ENCODE peak calls at places on chromosomes 3 and 15, in eight cellular contexts. X is A549, K is IMR-90, R is thyroid gland, M is adrenal gland, D is breast epithelium, A is esophagus muscularis mucosa, S is transverse colon. Y is an unnamed sample. For H3K9me3, the result is how much of the 10 kb centered on the place peaks cover.

GRCh38 chr3:157436583-157437300 is at the start of gene PTX3:
- DNase-seq in X (peak), K (peak), R (peak), M (peak), D (no peak), A (no peak), S (no peak), Y (peak)

GRCh38 chr3:70245746-70246525 is 66.5 kb downstream of the MDFIC2 start:
- DNase-seq in X (no peak), K (no peak), R (no peak), M (no peak), D (no peak), A (no peak), S (no peak), Y (no peak)

GRCh38 chr15:81945014-81945615 is 100.7 kb downstream of the MEX3B start:
- DNase-seq in X (no peak), K (no peak), R (no peak), M (no peak), D (no peak), A (no peak), S (no peak), Y (no peak)

GRCh38 chr3:157136647-157137387 is 23.1 kb downstream of the CCNL1 start:
- DNase-seq in X (no peak), K (peak), R (peak), M (peak), D (no peak), A (no peak), S (peak), Y (no peak)

GRCh38 chr15:60364306-60364924 is 33.4 kb downstream of the ANXA2 start:
- DNase-seq in X (peak), K (no peak), R (no peak), M (no peak), D (no peak), A (no peak), S (no peak), Y (no peak)

GRCh38 chr15:89317188-89317720 is 17.4 kb downstream of the POLG start:
- DNase-seq in X (no peak), K (no peak), R (no peak), M (no peak), D (no peak), A (no peak), S (no peak), Y (no peak)

GRCh38 chr15:67048281-67049279 is 16.8 kb upstream of the SMAD3 start:
- DNase-seq in X (peak), K (peak), R (peak), M (peak), D (no peak), A (no peak), S (peak), Y (no peak)

GRCh38 chr3:70352215-70352614 is 39.8 kb upstream of the MDFIC2 start:
- DNase-seq in X (no peak), K (no peak), R (no peak), M (no peak), D (no peak), A (no peak), S (no peak), Y (no peak)

GRCh38 chr3:49005298-49005680 is 1.9 kb upstream of the WDR6 start:
- DNase-seq in X (no peak), K (no peak), R (peak), M (no peak), D (no peak), A (no peak), S (no peak), Y (no peak)

GRCh38 chr3:172239218-172239738 is 199.9 kb downstream of the FNDC3B start:
- DNase-seq in X (no peak), K (no peak), R (no peak), M (no peak), D (no peak), A (no peak), S (no peak), Y (no peak)

GRCh38 chr3:152470893-152471292 is 202.2 kb downstream of the MBNL1 start:
- DNase-seq in X (no peak), K (no peak), R (no peak), M (no peak), D (no peak), A (no peak), S (no peak), Y (no peak)

GRCh38 chr3:126664591-126665214 is 9.8 kb upstream of the TXNRD3 start:
- DNase-seq in X (peak), K (peak), R (no peak), M (no peak), D (no peak), A (peak), S (no peak), Y (no peak)

GRCh38 chr3:15319127-15319526 is 13.3 kb downstream of the SH3BP5 start:
- DNase-seq in X (no peak), K (no peak), R (no peak), M (no peak), D (no peak), A (no peak), S (no peak), Y (no peak)

GRCh38 chr3:156416846-156417581 is 137.9 kb downstream of the SSR3 start:
- DNase-seq in X (no peak), K (no peak), R (no peak), M (no peak), D (no peak), A (no peak), S (no peak), Y (no peak)

GRCh38 chr3:60935709-60936108 is 315.5 kb downstream of the FHIT start:
- DNase-seq in X (no peak), K (peak), R (no peak), M (no peak), D (no peak), A (no peak), S (no peak), Y (no peak)

GRCh38 chr3:101387351-101387750 is 67.0 kb upstream of the IMPG2 start:
- DNase-seq in X (no peak), K (no peak), R (no peak), M (no peak), D (no peak), A (no peak), S (no peak), Y (no peak)

GRCh38 chr3:102037209-102037608 is 187.9 kb downstream of the NFKBIZ start:
- DNase-seq in X (no peak), K (peak), R (no peak), M (no peak), D (no peak), A (no peak), S (no peak), Y (no peak)

GRCh38 chr3:8488436-8488835 is 13.2 kb upstream of the LMCD1 start:
- DNase-seq in X (no peak), K (no peak), R (no peak), M (no peak), D (no peak), A (no peak), S (no peak), Y (no peak)

GRCh38 chr15:51754267-51754666 is 2.9 kb downstream of the TMOD2 start:
- DNase-seq in X (no peak), K (no peak), R (no peak), M (no peak), D (no peak), A (no peak), S (no peak), Y (no peak)

GRCh38 chr15:58760385-58761009 is 10.6 kb upstream of the MINDY2 start:
- DNase-seq in X (no peak), K (no peak), R (no peak), M (no peak), D (no peak), A (no peak), S (no peak), Y (no peak)

GRCh38 chr15:39591896-39592315 is 11.0 kb downstream of the THBS1 start:
- DNase-seq in X (no peak), K (peak), R (no peak), M (no peak), D (no peak), A (no peak), S (no peak), Y (no peak)

GRCh38 chr3:72255736-72256559 is 471.0 kb upstream of the PROK2 start:
- DNase-seq in X (no peak), K (no peak), R (peak), M (no peak), D (peak), A (no peak), S (peak), Y (no peak)

GRCh38 chr3:124429129-124429815 is 301.0 kb upstream of the UMPS start:
- DNase-seq in X (peak), K (peak), R (no peak), M (no peak), D (no peak), A (no peak), S (no peak), Y (no peak)

GRCh38 chr3:113226491-113226890 is 15.1 kb downstream of the BOC start:
- DNase-seq in X (no peak), K (no peak), R (no peak), M (no peak), D (no peak), A (no peak), S (no peak), Y (no peak)

GRCh38 chr3:113225286-113225685 is 13.9 kb downstream of the BOC start:
- DNase-seq in X (no peak), K (no peak), R (no peak), M (no peak), D (no peak), A (peak), S (no peak), Y (no peak)

GRCh38 chr3:113221703-113222257 is 10.4 kb downstream of the BOC start:
- DNase-seq in X (no peak), K (no peak), R (no peak), M (no peak), D (no peak), A (peak), S (no peak), Y (no peak)

GRCh38 chr3:113222412-113223086 is 11.2 kb downstream of the BOC start:
- DNase-seq in X (no peak), K (no peak), R (peak), M (no peak), D (no peak), A (peak), S (no peak), Y (no peak)

GRCh38 chr3:113223831-113224240 is 12.5 kb downstream of the BOC start:
- DNase-seq in X (no peak), K (no peak), R (no peak), M (no peak), D (no peak), A (peak), S (peak), Y (no peak)
- TF ChIP-seq POLR2A in X (no peak), K (no peak), R (no peak), M (no peak), D (no peak), A (no peak), S (no peak), Y (no peak)

GRCh38 chr15:25249236-25250010 is 189.4 kb downstream of the UBE3A start:
- DNase-seq in X (no peak), K (no peak), R (no peak), M (peak), D (peak), A (peak), S (peak), Y (no peak)

GRCh38 chr15:25250906-25251622 is 187.8 kb downstream of the UBE3A start:
- DNase-seq in X (no peak), K (no peak), R (no peak), M (no peak), D (peak), A (peak), S (no peak), Y (no peak)

GRCh38 chr15:25248583-25249235 is 190.1 kb downstream of the UBE3A start:
- DNase-seq in X (no peak), K (no peak), R (no peak), M (peak), D (peak), A (peak), S (peak), Y (no peak)

GRCh38 chr15:25251700-25252390 is 187.0 kb downstream of the UBE3A start:
- DNase-seq in X (no peak), K (no peak), R (no peak), M (no peak), D (peak), A (peak), S (peak), Y (no peak)

DNA sequence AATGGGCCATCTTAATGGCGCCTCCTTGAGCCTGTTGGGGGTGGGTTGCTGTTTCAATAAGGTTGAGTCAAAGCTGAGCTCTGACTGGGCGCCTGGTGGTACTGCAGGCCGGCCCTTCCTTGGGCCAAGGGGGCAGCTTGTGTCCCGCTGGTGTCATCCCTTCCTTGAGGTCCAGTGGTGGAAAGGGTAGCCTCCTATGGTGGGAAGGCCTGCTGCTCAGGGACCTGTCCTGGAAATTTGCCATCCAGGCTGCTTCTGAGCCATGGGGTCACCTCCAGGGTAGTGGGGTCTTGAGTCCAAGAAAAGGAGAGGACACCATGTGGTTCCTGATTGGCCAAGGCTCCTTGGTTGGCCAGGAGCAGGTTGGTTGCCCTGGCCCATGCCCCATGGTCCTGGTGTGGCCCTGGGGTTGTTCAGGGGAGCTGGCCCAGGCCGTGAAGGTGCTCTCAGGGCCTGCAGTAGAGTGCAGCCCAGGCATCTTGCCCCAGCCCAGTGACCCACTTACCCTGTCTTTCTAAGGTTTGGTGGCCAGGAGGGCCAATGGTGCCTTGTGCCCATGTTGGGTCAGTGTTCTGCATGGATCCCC is 188.7 kb downstream of the UBE3A start:
- DNase-seq in X (no peak), K (no peak), R (no peak), M (no peak), D (peak), A (no peak), S (peak), Y (no peak)
- H3K9me3 ChIP-seq in X (under half), K (half or more), R (under half), M (under half), D (half or more), A (under half), S (under half), Y (under half)

DNA sequence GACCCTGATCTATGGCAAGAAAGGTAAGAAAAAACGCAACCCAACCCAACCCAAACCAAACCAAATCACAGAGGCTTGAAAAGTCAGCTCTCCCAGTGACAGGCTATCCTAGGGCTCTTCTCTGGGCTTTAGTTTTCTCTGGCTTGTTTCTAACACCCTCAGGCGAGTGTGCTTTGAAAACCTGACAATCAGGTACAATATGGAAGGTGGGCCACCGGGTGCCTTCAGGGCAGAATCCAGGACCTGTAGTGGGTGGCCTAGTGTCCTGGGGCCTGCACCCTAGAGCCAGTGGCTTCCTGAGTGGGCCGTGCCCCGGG is 46.8 kb downstream of the BHLHE40 start:
- DNase-seq in X (no peak), K (no peak), R (no peak), M (no peak), D (no peak), A (no peak), S (no peak), Y (no peak)
- H3K4me3 ChIP-seq in X (peak), K (no peak), R (peak), M (peak), D (peak), A (peak), S (peak), Y (peak)

DNA sequence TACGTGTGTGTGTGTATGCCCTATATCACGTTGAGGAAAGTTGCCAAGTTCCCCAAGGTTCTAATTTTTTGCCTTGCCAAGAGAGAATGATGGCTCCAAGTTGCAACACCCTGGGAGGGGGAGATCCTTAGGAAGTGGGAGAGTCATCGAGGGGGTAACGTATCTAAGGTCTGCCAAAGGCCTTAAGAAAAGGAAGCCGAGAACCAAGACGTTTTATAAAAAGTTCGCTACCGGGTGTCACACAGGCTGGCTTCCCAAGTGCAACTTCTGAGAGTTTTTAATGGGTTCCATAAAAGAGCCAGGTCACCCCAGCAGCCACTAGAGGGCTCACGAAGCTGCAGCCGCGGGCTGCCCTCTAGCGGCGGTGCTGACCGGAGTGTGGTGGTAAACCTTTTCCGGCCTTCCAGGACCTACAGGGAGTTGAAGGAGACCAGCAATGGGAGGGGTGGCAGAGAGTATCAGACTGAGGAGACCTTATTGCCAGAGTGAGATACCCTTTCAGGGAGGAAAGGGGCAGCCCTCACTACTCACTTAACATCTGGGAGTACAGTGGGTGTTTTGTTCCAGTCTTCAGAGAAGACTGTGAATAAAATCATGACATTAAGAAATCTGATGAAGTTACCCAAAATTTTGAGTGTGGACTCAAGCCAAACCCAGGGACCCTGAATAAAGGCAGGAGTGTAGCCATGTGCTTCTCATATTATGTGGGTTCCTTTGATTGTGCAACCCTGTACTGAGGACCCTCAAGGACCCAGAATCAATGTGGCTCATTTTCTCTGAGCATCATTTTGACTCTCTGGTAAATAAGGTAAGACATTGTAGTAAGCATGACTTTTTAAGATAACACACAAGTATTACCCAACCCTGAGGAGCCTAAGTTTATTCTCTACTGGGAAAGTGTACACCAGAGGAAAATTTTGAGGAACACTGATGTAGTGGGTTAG is 2.5 kb upstream of the RFX7 start:
- DNase-seq in X (peak), K (peak), R (peak), M (peak), D (peak), A (peak), S (peak), Y (peak)
- TF ChIP-seq POLR2A in X (no peak), K (no peak), R (no peak), M (no peak), D (no peak), A (no peak), S (no peak), Y (no peak)

GRCh38 chr3:6091262-6091661 is 769.7 kb upstream of the GRM7 start:
- DNase-seq in X (no peak), K (no peak), R (no peak), M (no peak), D (no peak), A (no peak), S (no peak), Y (no peak)

GRCh38 chr3:6088433-6088832 is 772.5 kb upstream of the GRM7 start:
- DNase-seq in X (no peak), K (no peak), R (no peak), M (no peak), D (no peak), A (no peak), S (no peak), Y (no peak)
- H3K9me3 ChIP-seq in X (under half), K (under half), R (under half), M (under half), D (under half), A (under half), S (under half), Y (under half)

GRCh38 chr15:42456971-42457370 is 34.0 kb downstream of the ZNF106 start:
- DNase-seq in X (no peak), K (no peak), R (no peak), M (no peak), D (no peak), A (no peak), S (no peak), Y (no peak)

GRCh38 chr15:42457445-42458442 is 33.2 kb downstream of the ZNF106 start:
- DNase-seq in X (no peak), K (peak), R (peak), M (peak), D (no peak), A (peak), S (peak), Y (no peak)

GRCh38 chr15:42461261-42461660 is 29.7 kb downstream of the ZNF106 start:
- DNase-seq in X (no peak), K (no peak), R (no peak), M (no peak), D (no peak), A (no peak), S (no peak), Y (no peak)

GRCh38 chr15:42453826-42454225 is 37.1 kb downstream of the ZNF106 start:
- DNase-seq in X (no peak), K (no peak), R (no peak), M (no peak), D (no peak), A (no peak), S (no peak), Y (no peak)

GRCh38 chr15:42456539-42456938 is 34.4 kb downstream of the ZNF106 start:
- DNase-seq in X (no peak), K (no peak), R (no peak), M (no peak), D (no peak), A (no peak), S (no peak), Y (no peak)
- H3K4me3 ChIP-seq in X (no peak), K (no peak), R (no peak), M (peak), D (peak), A (peak), S (no peak), Y (peak)

DNA sequence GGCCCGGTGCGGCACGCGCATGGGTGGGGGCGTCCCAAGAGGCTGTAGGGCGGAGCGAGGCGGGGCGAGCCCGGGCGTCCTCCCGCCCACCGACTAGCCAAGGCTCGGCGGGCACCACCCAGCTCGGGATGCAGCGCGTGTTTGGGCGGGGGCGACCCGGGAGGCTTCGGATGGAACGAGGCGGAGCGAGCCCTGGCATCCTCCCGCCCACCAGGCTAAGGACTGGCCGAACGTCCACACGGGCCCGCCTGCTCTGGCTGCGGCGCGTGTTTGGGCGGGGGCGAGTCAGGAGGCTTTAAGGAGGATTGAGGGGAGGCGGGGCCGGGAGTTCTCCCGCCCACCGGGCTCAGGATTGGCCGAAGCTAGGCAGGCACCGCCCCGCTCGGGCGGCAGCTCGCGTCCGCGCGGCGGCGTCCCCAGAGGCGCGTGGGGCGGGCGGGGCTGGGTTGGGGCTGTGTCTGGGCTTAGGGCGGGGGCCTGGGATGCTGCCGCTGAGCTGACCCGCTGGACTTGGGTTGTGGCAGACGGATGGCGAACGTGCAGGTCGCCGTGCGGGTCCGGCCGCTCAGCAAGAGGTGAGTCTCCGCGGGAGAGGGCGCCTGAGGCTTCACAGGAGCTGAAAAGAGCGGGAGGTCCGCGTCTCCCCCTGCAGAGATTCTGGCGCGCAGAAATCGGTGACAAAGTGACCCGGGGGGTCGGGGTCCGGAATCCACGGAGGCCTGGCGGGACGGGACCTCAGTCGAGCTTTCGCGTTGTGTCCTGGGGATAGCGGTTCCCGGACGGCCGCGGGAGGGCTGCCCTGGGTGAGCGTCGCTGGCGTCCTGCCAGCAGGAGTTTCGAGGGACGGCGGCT is at the start of gene STARD9:
- DNase-seq in X (peak), K (peak), R (peak), M (peak), D (peak), A (peak), S (peak), Y (peak)
- TF ChIP-seq POLR2A in X (no peak), K (peak), R (no peak), M (no peak), D (peak), A (peak), S (peak), Y (peak)

GRCh38 chr15:99631256-99631655 is 65.5 kb downstream of the MEF2A start:
- DNase-seq in X (no peak), K (no peak), R (no peak), M (no peak), D (no peak), A (no peak), S (peak), Y (no peak)
- H3K9me3 ChIP-seq in X (under half), K (under half), R (under half), M (under half), D (under half), A (under half), S (under half), Y (under half)

Y was measured in esophagus squamous epithelium.